ENCODE peak calls at places on chromosomes 12 and 14, in eight cellular contexts. S is cardiac fibroblast; V is GF-D8; H is stimulated activated CD4-positive, alpha-beta T cell treated with anti-CD3 and anti-CD28 coated beads, Interleukin-2, amount 100 ng/mL, for 24 hours; D is HT1080; L is ELR; O is Peyer's patch; P is NB4. J is an unnamed sample.

GRCh38 chr12:79008591-79008990 is 144.0 kb downstream of the SYT1 start:
- DNase-seq in S (no peak), V (no peak), H (no peak), D (no peak), L (no peak), O (no peak), P (no peak), J (no peak)

GRCh38 chr12:96237035-96237434 is 42.9 kb downstream of the ELK3 start:
- DNase-seq in S (no peak), V (no peak), H (no peak), D (no peak), L (no peak), O (no peak), P (no peak), J (no peak)

GRCh38 chr12:78088391-78088832 is 257.7 kb downstream of the NAV3 start:
- DNase-seq in S (peak), V (no peak), H (no peak), D (no peak), L (no peak), O (no peak), P (no peak), J (no peak)

GRCh38 chr14:36941783-36942521 is 230.5 kb downstream of the SLC25A21 start:
- DNase-seq in S (peak), V (peak), H (peak), D (peak), L (peak), O (peak), P (peak), J (peak)

GRCh38 chr12:52278931-52279682 is 4.7 kb downstream of the KRT86 start:
- DNase-seq in S (peak), V (no peak), H (peak), D (no peak), L (peak), O (peak), P (peak), J (peak)

GRCh38 chr14:77455966-77456640 is 1.3 kb downstream of the VIPAS39 start:
- DNase-seq in S (no peak), V (no peak), H (no peak), D (no peak), L (no peak), O (no peak), P (no peak), J (no peak)

GRCh38 chr14:81423504-81423903 is 23.4 kb upstream of the STON2 start:
- DNase-seq in S (no peak), V (peak), H (no peak), D (no peak), L (no peak), O (no peak), P (no peak), J (peak)

GRCh38 chr12:113242018-113242418 is 20.8 kb downstream of the TPCN1 start:
- DNase-seq in S (no peak), V (peak), H (no peak), D (peak), L (no peak), O (peak), P (peak), J (peak)

GRCh38 chr14:64235652-64236640 is 58.2 kb downstream of the ESR2 start:
- DNase-seq in S (no peak), V (no peak), H (no peak), D (no peak), L (no peak), O (peak), P (no peak), J (no peak)

GRCh38 chr12:9793774-9794395 is 33.2 kb upstream of the CD69 start:
- DNase-seq in S (no peak), V (peak), H (no peak), D (no peak), L (no peak), O (no peak), P (peak), J (peak)

GRCh38 chr12:62761658-62762057 is 173.3 kb downstream of the PPM1H start:
- DNase-seq in S (peak), V (peak), H (no peak), D (no peak), L (no peak), O (no peak), P (peak), J (no peak)

GRCh38 chr14:89221109-89221508 is 195.9 kb downstream of the FOXN3 start:
- DNase-seq in S (peak), V (no peak), H (no peak), D (peak), L (no peak), O (no peak), P (no peak), J (peak)

GRCh38 chr14:100874411-100875091 is 29.0 kb downstream of the RTL1 start:
- DNase-seq in S (no peak), V (no peak), H (no peak), D (no peak), L (no peak), O (no peak), P (no peak), J (no peak)

GRCh38 chr12:76872415-76872814 is 6.4 kb downstream of the CSRP2 start:
- DNase-seq in S (no peak), V (no peak), H (no peak), D (no peak), L (no peak), O (no peak), P (no peak), J (no peak)

GRCh38 chr12:120666577-120667390 is 20.2 kb upstream of the MLEC start:
- DNase-seq in S (no peak), V (no peak), H (no peak), D (no peak), L (no peak), O (no peak), P (no peak), J (no peak)

GRCh38 chr14:68840454-68840853 is 47.6 kb upstream of the ZFP36L1 start:
- DNase-seq in S (no peak), V (no peak), H (no peak), D (no peak), L (no peak), O (no peak), P (no peak), J (no peak)

GRCh38 chr14:34843011-34843554 is 32.1 kb downstream of the BAZ1A start:
- DNase-seq in S (peak), V (peak), H (peak), D (peak), L (peak), O (no peak), P (peak), J (peak)

GRCh38 chr12:125544979-125545378 is 479.7 kb downstream of the AACS start:
- DNase-seq in S (no peak), V (no peak), H (no peak), D (no peak), L (no peak), O (no peak), P (no peak), J (no peak)

GRCh38 chr12:89080797-89081470 is 271.4 kb downstream of the DUSP6 start:
- DNase-seq in S (peak), V (no peak), H (no peak), D (peak), L (peak), O (no peak), P (no peak), J (no peak)

GRCh38 chr12:115820661-115821060 is 456.8 kb downstream of the MED13L start:
- DNase-seq in S (no peak), V (no peak), H (no peak), D (no peak), L (no peak), O (no peak), P (no peak), J (no peak)

GRCh38 chr12:79766705-79767464 is 76.1 kb upstream of the PAWR start:
- DNase-seq in S (no peak), V (no peak), H (no peak), D (no peak), L (no peak), O (no peak), P (no peak), J (no peak)

GRCh38 chr14:68104518-68104917 is 284.9 kb downstream of the RAD51B start:
- DNase-seq in S (peak), V (no peak), H (no peak), D (peak), L (peak), O (no peak), P (no peak), J (no peak)

GRCh38 chr12:6333566-6333965 is 8.3 kb downstream of the TNFRSF1A start:
- DNase-seq in S (no peak), V (no peak), H (no peak), D (peak), L (peak), O (no peak), P (no peak), J (no peak)

GRCh38 chr12:93714382-93714781 is 37.2 kb downstream of the CRADD start:
- DNase-seq in S (no peak), V (no peak), H (no peak), D (no peak), L (no peak), O (no peak), P (no peak), J (no peak)

GRCh38 chr14:99983251-99984012 is 81.8 kb upstream of the EVL start:
- DNase-seq in S (no peak), V (no peak), H (no peak), D (no peak), L (no peak), O (no peak), P (no peak), J (no peak)

GRCh38 chr12:29322157-29322556 is 58.8 kb downstream of the ERGIC2 start:
- DNase-seq in S (no peak), V (no peak), H (no peak), D (no peak), L (no peak), O (no peak), P (no peak), J (no peak)

GRCh38 chr14:103729496-103730448 is 14.2 kb downstream of the ZFYVE21 start:
- DNase-seq in S (no peak), V (no peak), H (no peak), D (no peak), L (no peak), O (no peak), P (no peak), J (no peak)

GRCh38 chr12:114430306-114430705 is 24.4 kb upstream of the TBX5 start:
- DNase-seq in S (peak), V (no peak), H (no peak), D (peak), L (peak), O (no peak), P (no peak), J (no peak)

GRCh38 chr12:121806556-121807308 is 2.9 kb downstream of the SETD1B start:
- DNase-seq in S (peak), V (no peak), H (no peak), D (no peak), L (no peak), O (no peak), P (no peak), J (peak)

GRCh38 chr14:79581912-79582576 is 629.3 kb downstream of the DIO2 start:
- DNase-seq in S (no peak), V (no peak), H (no peak), D (peak), L (peak), O (no peak), P (no peak), J (no peak)

GRCh38 chr12:49288412-49288853 is 6.5 kb upstream of the PRPH start:
- DNase-seq in S (peak), V (no peak), H (peak), D (peak), L (peak), O (peak), P (peak), J (peak)

GRCh38 chr12:93616584-93617101 is 44.2 kb downstream of the SOCS2 start:
- DNase-seq in S (no peak), V (no peak), H (no peak), D (peak), L (peak), O (no peak), P (no peak), J (peak)

GRCh38 chr12:89529738-89530137 is 3.9 kb upstream of the POC1B start:
- DNase-seq in S (peak), V (peak), H (no peak), D (peak), L (peak), O (no peak), P (peak), J (peak)

GRCh38 chr14:66910306-66910705 is 278.9 kb upstream of the GARIN2 start:
- DNase-seq in S (no peak), V (no peak), H (no peak), D (no peak), L (peak), O (no peak), P (no peak), J (no peak)

GRCh38 chr14:50045039-50045711 is 71.2 kb downstream of the VCPKMT start:
- DNase-seq in S (peak), V (peak), H (peak), D (peak), L (peak), O (peak), P (peak), J (peak)

GRCh38 chr14:105014032-105014431 is 6.9 kb downstream of the CDCA4 start:
- DNase-seq in S (no peak), V (no peak), H (no peak), D (no peak), L (no peak), O (no peak), P (no peak), J (no peak)